ENCODE peak calls at places on chromosomes 5 and 9, in nine cellular contexts. K, B, A, F, G, V, I, E and C are unnamed samples.

GRCh38 chr5:80346055-80346454 is 26.3 kb downstream of the SPZ1 start:
- DNase-seq in K (no peak), B (peak; percentile 34), A (peak; percentile 79), F (peak; percentile 48), G (no peak), V (peak; percentile 45), I (no peak), E (peak; percentile 28), C (no peak)

GRCh38 chr5:148509893-148510292 is 126.1 kb downstream of the FBXO38 start:
- DNase-seq in K (no peak), B (no peak), A (no peak), F (no peak), G (no peak), V (no peak), I (no peak), E (no peak), C (no peak)

GRCh38 chr5:122182491-122182921 is 53.2 kb downstream of the ZNF474 start:
- DNase-seq in K (peak; percentile 44), B (peak; percentile 62), A (peak; percentile 75), F (no peak), G (no peak), V (peak; percentile 68), I (no peak), E (no peak), C (peak; percentile 63)

GRCh38 chr5:83265318-83265717 is 188.0 kb downstream of the XRCC4 start:
- DNase-seq in K (no peak), B (peak; percentile 54), A (no peak), F (no peak), G (no peak), V (peak; percentile 88), I (no peak), E (no peak), C (no peak)

GRCh38 chr5:68423154-68423811 is 207.7 kb downstream of the PIK3R1 start:
- DNase-seq in K (no peak), B (peak; percentile 41), A (no peak), F (no peak), G (no peak), V (no peak), I (no peak), E (no peak), C (no peak)

GRCh38 chr9:8205580-8205979 is 406.0 kb upstream of the DMAC1 start:
- DNase-seq in K (no peak), B (peak; percentile 3), A (no peak), F (no peak), G (no peak), V (no peak), I (no peak), E (no peak), C (no peak)

GRCh38 chr9:128899566-128900322 is 17.8 kb downstream of the LRRC8A start:
- DNase-seq in K (no peak), B (peak; percentile 22), A (no peak), F (no peak), G (no peak), V (peak; percentile 41), I (no peak), E (no peak), C (no peak)

GRCh38 chr9:69003051-69003450 is 10.9 kb downstream of the PRKACG start:
- DNase-seq in K (no peak), B (no peak), A (no peak), F (no peak), G (no peak), V (no peak), I (no peak), E (no peak), C (no peak)

GRCh38 chr5:58362135-58362534 is 97.8 kb downstream of the PLK2 start:
- DNase-seq in K (no peak), B (no peak), A (no peak), F (no peak), G (no peak), V (no peak), I (no peak), E (no peak), C (no peak)

GRCh38 chr5:175464414-175465233 is 13.7 kb upstream of the SFXN1 start:
- DNase-seq in K (no peak), B (peak; percentile 52), A (peak; percentile 92), F (peak; percentile 41), G (peak; percentile 63), V (peak; percentile 71), I (no peak), E (peak; percentile 67), C (no peak)

GRCh38 chr5:147455321-147455720 is 54.5 kb downstream of the DPYSL3 start:
- DNase-seq in K (no peak), B (peak; percentile 55), A (no peak), F (no peak), G (no peak), V (no peak), I (no peak), E (no peak), C (peak; percentile 65)

GRCh38 chr5:50445281-50445949 is 4.3 kb upstream of the EMB start:
- DNase-seq in K (no peak), B (no peak), A (no peak), F (no peak), G (no peak), V (no peak), I (no peak), E (no peak), C (no peak)

GRCh38 chr5:10328323-10328722 is 20.6 kb upstream of the CMBL start:
- DNase-seq in K (no peak), B (no peak), A (no peak), F (no peak), G (no peak), V (peak; percentile 81), I (no peak), E (no peak), C (no peak)

GRCh38 chr9:75185585-75186170 is 97.4 kb downstream of the OSTF1 start:
- DNase-seq in K (no peak), B (peak; percentile 46), A (peak; percentile 84), F (peak; percentile 38), G (peak; percentile 54), V (peak; percentile 27), I (no peak), E (peak; percentile 29), C (no peak)

DNA sequence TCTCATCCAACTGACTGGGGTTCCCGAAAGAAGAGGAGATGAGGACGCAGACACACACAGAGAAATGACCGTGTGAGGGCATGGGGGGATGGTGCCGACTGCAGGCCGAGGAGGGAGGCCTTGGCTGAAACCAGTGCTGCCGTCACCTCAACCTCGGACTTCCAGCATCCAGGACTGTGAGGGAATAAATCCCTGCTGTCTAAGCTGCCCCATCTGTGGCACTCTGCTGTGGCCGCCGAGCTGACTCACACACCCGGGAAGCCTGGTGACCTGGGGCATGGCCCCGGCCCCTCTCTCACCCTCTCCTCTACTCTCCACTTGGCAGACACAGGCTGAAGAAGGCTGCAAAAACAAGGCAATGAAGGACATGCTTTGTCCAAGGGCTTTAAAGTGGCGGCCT is 4.4 kb upstream of the COL5A1 start:
- DNase-seq in K (peak; percentile 26), B (peak; percentile 80), A (no peak), F (no peak), G (no peak), V (no peak), I (peak; percentile 63), E (no peak), C (peak; percentile 15)
- H3K27ac ChIP-seq in K (no peak overlapping the region), B (peak overlapping the region; percentile 23), A (no peak overlapping the region), F (no peak overlapping the region), G (no peak overlapping the region), V (no peak overlapping the region), I (no peak overlapping the region), E (peak overlapping the region; percentile 44), C (no peak overlapping the region)

GRCh38 chr9:13957089-13957488 is 356.9 kb downstream of the NFIB start:
- DNase-seq in K (no peak), B (no peak), A (no peak), F (no peak), G (no peak), V (no peak), I (no peak), E (no peak), C (no peak)

GRCh38 chr9:13960011-13960765 is 353.8 kb downstream of the NFIB start:
- DNase-seq in K (no peak), B (no peak), A (no peak), F (no peak), G (no peak), V (no peak), I (no peak), E (no peak), C (no peak)

GRCh38 chr9:13962006-13962405 is 351.9 kb downstream of the NFIB start:
- DNase-seq in K (no peak), B (no peak), A (no peak), F (no peak), G (no peak), V (no peak), I (no peak), E (no peak), C (peak; percentile 19)

GRCh38 chr9:13956107-13956506 is 357.8 kb downstream of the NFIB start:
- DNase-seq in K (no peak), B (peak; percentile 33), A (no peak), F (no peak), G (no peak), V (peak; percentile 19), I (no peak), E (no peak), C (no peak)

DNA sequence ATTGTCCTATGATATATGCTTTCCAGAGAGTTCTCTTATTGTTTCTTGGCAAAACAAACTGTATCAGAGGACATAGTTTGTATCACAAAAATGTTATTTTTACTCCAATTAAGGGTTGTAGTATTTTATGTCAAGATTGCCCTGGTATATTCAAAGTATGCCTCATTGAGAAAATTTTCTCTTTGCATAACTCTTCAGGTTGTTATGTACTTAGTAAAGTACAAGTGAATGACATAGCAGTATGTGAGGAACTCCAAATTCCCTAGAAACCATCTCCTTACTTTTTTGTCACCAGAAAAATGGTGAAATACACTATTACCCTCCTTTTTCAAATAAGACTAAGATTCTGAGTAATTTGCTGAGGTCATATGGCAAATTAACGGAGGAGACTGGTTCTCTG is 355.3 kb downstream of the NFIB start:
- DNase-seq in K (no peak), B (no peak), A (no peak), F (no peak), G (no peak), V (no peak), I (no peak), E (no peak), C (no peak)
- H3K4me3 ChIP-seq in K (no peak overlapping the region), B (no peak overlapping the region), A (no peak overlapping the region), F (no peak overlapping the region), G (no peak overlapping the region), V (no peak overlapping the region), I (no peak overlapping the region), E (no peak overlapping the region), C (no peak overlapping the region)

GRCh38 chr9:124797343-124798103 is 20.6 kb downstream of the OLFML2A start:
- DNase-seq in K (peak; percentile 58), B (no peak), A (no peak), F (no peak), G (no peak), V (no peak), I (no peak), E (no peak), C (no peak)
- H3K27ac ChIP-seq in K (no peak overlapping the region), B (no peak overlapping the region), A (no peak overlapping the region), F (no peak overlapping the region), G (no peak overlapping the region), V (no peak overlapping the region), I (no peak overlapping the region), E (no peak overlapping the region), C (no peak overlapping the region)

DNA sequence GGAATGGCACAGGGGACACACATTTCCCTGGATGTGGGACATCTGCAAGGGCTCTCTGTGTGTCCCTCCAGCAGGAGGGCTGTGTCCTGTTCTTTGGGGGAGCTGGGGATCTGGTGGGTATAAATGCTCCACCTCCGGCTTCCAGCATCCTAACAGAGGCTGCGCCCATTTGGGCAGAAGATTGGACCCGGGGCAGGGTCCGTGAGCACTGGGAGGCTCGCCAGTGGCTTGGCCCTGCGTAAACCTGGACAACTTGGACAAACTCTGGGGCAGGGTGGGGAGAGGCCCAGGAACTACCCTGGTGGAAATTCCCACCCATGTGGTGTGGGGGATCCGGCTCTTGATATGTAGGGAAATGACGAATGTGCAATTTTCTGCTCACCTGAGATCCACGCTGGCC is 80.9 kb downstream of the GADD45G start:
- DNase-seq in K (no peak), B (no peak), A (no peak), F (no peak), G (peak; percentile 86), V (no peak), I (no peak), E (no peak), C (no peak)
- H3K4me3 ChIP-seq in K (no peak overlapping the region), B (no peak overlapping the region), A (no peak overlapping the region), F (no peak overlapping the region), G (no peak overlapping the region), V (no peak overlapping the region), I (no peak overlapping the region), E (no peak overlapping the region), C (no peak overlapping the region)